ENCODE peak calls at places on chromosomes 3 and 15, in seven cellular contexts. S is fibroblast of mammary gland; G is CD8-positive, alpha-beta T cell; F is tibial nerve; V is heart left ventricle; D is kidney epithelial cell; L is cardiac fibroblast. N is an unnamed sample.

GRCh38 chr3:147408180-147409105 is 722 bp upstream of the ZIC1 start:
- DNase-seq in S (no peak), L (no peak), V (no peak), D (no peak), F (no peak), G (no peak), N (peak; percentile 87)

GRCh38 chr3:13885704-13886010 is 5.8 kb upstream of the WNT7A start:
- DNase-seq in F (no peak), S (no peak), V (no peak), D (no peak), G (no peak), L (no peak), N (no peak)

GRCh38 chr3:57179580-57180410 is 14.6 kb upstream of the IL17RD start:
- DNase-seq in V (no peak), L (peak; percentile 44), S (peak; percentile 45), D (no peak), G (no peak), F (no peak), N (no peak)

GRCh38 chr3:14555835-14556234 is 15.7 kb upstream of the GRIP2 start:
- DNase-seq in F (no peak), G (no peak), V (peak; percentile 54), S (no peak), L (no peak), D (no peak), N (no peak)

GRCh38 chr3:8560608-8561007 is 59.0 kb downstream of the LMCD1 start:
- DNase-seq in F (no peak), G (no peak), L (peak; percentile 99), V (no peak), D (peak; percentile 50), S (peak; percentile 99), N (peak; percentile 98)

GRCh38 chr15:37789881-37790280 is 144.6 kb upstream of the TMCO5A start:
- DNase-seq in V (no peak), G (no peak), L (peak; percentile 64), D (peak; percentile 41), S (peak; percentile 83), F (no peak), N (peak; percentile 77)

GRCh38 chr15:66831801-66832390 is 129.9 kb downstream of the SMAD6 start:
- DNase-seq in F (no peak), V (no peak), S (no peak), D (no peak), L (no peak), G (no peak), N (no peak)

GRCh38 chr3:58161435-58162398 is 49.1 kb downstream of the DNASE1L3 start:
- DNase-seq in F (peak; percentile 83), L (peak; percentile 97), D (peak; percentile 90), S (peak; percentile 95), G (no peak), V (no peak), N (peak; percentile 93)

GRCh38 chr15:40787991-40788390 is 18.2 kb downstream of the C15orf62 start:
- DNase-seq in G (no peak), D (no peak), V (no peak), F (no peak), S (no peak), L (no peak), N (no peak)

GRCh38 chr3:117444175-117444574 is 734.6 kb downstream of the TUSC7 start:
- DNase-seq in D (no peak), F (no peak), V (no peak), L (no peak), G (no peak), S (no peak), N (no peak)

GRCh38 chr3:134419214-134419965 is 45.1 kb upstream of the AMOTL2 start:
- DNase-seq in D (no peak), G (no peak), F (no peak), V (no peak), S (no peak), L (no peak), N (no peak)

GRCh38 chr15:88029696-88030095 is 226.8 kb downstream of the NTRK3 start:
- DNase-seq in V (no peak), G (no peak), F (no peak), S (peak; percentile 59), L (no peak), D (no peak), N (no peak)

GRCh38 chr15:49154799-49155109 is 645 bp downstream of the COPS2 start:
- DNase-seq in S (no peak), G (no peak), L (no peak), D (no peak), F (no peak), V (no peak), N (no peak)

GRCh38 chr15:49155110-49155833 is at the start of gene COPS2:
- DNase-seq in V (peak; percentile 95), D (peak; percentile 92), S (peak; percentile 99), L (peak; percentile 100), G (peak; percentile 89), F (peak; percentile 95), N (peak; percentile 99)

GRCh38 chr15:49151831-49152230 is 3.6 kb downstream of the COPS2 start:
- DNase-seq in F (no peak), D (no peak), L (no peak), S (no peak), V (no peak), G (no peak), N (no peak)

GRCh38 chr15:49154359-49154758 is 1.0 kb downstream of the COPS2 start:
- DNase-seq in D (no peak), L (peak; percentile 41), G (no peak), V (no peak), F (no peak), S (peak; percentile 42), N (no peak)

DNA sequence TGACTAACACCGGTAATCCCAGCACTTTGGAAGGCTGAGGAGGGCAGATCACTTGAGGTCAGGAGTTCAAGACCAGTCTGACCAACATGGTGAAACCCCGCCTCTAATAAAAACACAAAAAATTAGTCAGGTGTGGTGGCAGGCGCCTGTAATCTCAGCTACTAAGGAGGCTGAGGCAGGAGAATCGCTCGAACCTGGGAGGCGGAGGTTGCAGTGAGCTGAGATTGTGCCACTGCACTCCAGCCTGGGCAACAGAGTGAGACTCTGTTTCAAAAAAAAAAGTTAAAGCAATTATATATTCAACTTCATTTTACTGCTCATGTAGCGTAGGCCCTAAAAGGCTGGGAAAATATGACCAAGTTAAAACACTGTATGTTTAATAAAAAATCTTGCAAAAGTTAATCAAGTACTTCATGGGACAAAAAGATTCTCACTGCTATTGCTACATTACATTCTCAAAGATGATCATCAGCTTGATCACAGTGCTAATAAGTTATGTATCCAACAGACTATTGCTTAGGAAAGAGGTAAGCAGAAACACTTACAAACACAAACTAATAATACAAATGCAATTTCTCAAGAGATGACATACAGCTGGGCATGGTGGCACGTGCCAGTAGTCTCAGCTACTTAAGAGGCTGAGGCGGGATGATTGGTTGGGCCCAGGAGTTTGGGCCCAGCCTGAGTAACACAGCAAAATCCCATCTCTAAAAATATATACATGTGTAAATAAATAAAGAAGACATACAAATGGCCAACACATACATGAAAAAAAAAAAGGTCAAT is 2.7 kb downstream of the COPS2 start:
- DNase-seq in L (no peak), S (no peak), D (no peak), F (no peak), V (no peak), G (no peak), N (no peak)
- H3K4me3 ChIP-seq in L (no peak overlapping the region), S (no peak overlapping the region), D (no peak overlapping the region), F (no peak overlapping the region), V (no peak overlapping the region), G (no peak overlapping the region), N (no peak overlapping the region)

GRCh38 chr3:11653298-11654055 is 9.8 kb upstream of the VGLL4 start:
- DNase-seq in F (no peak), L (no peak), G (no peak), D (no peak), S (no peak), V (no peak), N (no peak)
- TF ChIP-seq CTCF in F (peak; percentile 14), L (no peak), G (no peak), D (no peak), S (no peak), V (no peak), N (no peak)

GRCh38 chr3:101942356-101942755 is 93.0 kb downstream of the NFKBIZ start:
- DNase-seq in L (no peak), F (no peak), G (no peak), S (peak; percentile 27), D (no peak), V (no peak), N (peak; percentile 35)
- H3K4me3 ChIP-seq in L (no peak overlapping the region), F (no peak overlapping the region), G (no peak overlapping the region), S (no peak overlapping the region), D (no peak overlapping the region), V (no peak overlapping the region), N (no peak overlapping the region)

DNA sequence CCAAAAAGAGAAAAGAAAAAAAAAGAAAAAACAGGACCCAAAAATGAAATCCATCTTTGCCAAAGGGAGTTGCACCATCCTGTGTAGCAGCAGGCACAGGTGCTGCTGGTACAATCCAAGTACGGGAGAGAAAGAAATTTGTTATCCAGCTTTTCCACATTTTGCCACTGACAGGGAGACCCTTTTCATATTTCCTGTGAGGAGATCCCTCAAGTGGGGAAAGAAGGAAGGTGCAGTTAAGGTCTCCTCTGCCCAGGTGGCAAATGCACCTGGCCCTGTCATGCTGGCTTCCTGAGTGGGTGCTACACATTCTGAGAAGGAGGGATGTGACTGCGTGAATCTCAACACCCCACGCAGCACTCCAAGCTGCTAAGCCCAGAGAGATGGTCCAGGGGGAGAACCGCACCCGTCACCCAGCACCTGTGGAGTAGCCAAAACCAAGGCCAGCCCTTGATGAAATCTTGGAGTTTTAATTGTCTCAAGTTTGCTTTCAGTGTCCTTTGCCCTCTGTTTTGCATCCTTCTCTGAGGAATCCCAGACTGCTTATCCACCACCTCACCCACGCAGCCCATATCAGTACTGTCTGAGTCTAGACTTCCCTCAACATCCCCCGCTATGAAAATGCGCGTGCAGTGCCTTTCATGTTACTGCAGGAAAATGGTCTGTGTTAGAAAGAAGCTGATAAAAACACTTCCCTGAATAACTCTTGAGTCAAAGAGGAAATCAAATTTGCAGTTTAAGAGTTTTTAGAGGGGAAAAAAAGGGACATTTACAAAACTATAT is 141.9 kb upstream of the THBS1 start:
- DNase-seq in S (no peak), V (no peak), G (no peak), F (no peak), D (no peak), L (no peak), N (no peak)
- TF ChIP-seq CTCF in S (no peak), V (no peak), G (no peak), F (no peak), D (peak; percentile 14), L (no peak), N (no peak)

GRCh38 chr3:187318819-187319616 is 27.5 kb upstream of the MASP1 start:
- DNase-seq in V (peak; percentile 40), S (peak; percentile 89), L (peak; percentile 82), D (peak; percentile 14), G (peak; percentile 42), F (peak; percentile 60), N (peak; percentile 68)
- H3K4me3 ChIP-seq in V (peak overlapping the region; percentile 28), S (peak overlapping the region; percentile 46), L (peak overlapping the region; percentile 0), D (no peak overlapping the region), G (no peak overlapping the region), F (no peak overlapping the region), N (peak overlapping the region; percentile 14)

GRCh38 chr3:23761440-23761896 is 44.3 kb upstream of the UBE2E1 start:
- DNase-seq in L (peak; percentile 62), D (no peak), V (no peak), G (no peak), S (peak; percentile 59), F (no peak), N (peak; percentile 28)
- TF ChIP-seq CTCF in L (peak; percentile 40), D (peak; percentile 50), V (no peak), G (no peak), S (peak; percentile 50), F (no peak), N (peak; percentile 40)

GRCh38 chr3:151835751-151836550 is 22.0 kb downstream of the AADAC start:
- DNase-seq in V (no peak), S (peak; percentile 65), G (no peak), L (peak; percentile 65), D (peak; percentile 34), F (no peak), N (peak; percentile 77)
- H3K4me3 ChIP-seq in V (no peak overlapping the region), S (no peak overlapping the region), G (no peak overlapping the region), L (no peak overlapping the region), D (no peak overlapping the region), F (no peak overlapping the region), N (no peak overlapping the region)